ENCODE peak calls at places on chromosomes 7 and 10, in five cellular contexts. F is mammary epithelial cell, L is psoas muscle, B is Panc1, R is spleen. C is an unnamed sample. For H3K4me1 and H3K9me3, the result is how much of the 10 kb centered on the place peaks cover.

GRCh38 chr7:135232720-135233119 is 918 bp upstream of the STRA8 start:
- DNase-seq in F (no peak), L (no peak), B (no peak), R (no peak), C (no peak)

GRCh38 chr10:29409241-29410051 is 120.6 kb downstream of the LYZL1 start:
- DNase-seq in F (peak), L (peak), B (peak), R (peak), C (peak)

GRCh38 chr10:122052702-122053101 is 63.7 kb downstream of the TACC2 start:
- DNase-seq in F (no peak), L (no peak), B (no peak), R (peak), C (no peak)

GRCh38 chr10:49109669-49110335 is 5.5 kb downstream of the VSTM4 start:
- DNase-seq in F (no peak), L (peak), B (no peak), R (no peak), C (peak)

GRCh38 chr10:48238826-48239520 is 35.5 kb downstream of the FRMPD2 start:
- DNase-seq in F (no peak), L (no peak), B (no peak), R (no peak), C (no peak)

GRCh38 chr7:37408241-37408884 is 40.3 kb downstream of the ELMO1 start:
- DNase-seq in F (no peak), L (no peak), B (no peak), R (no peak), C (no peak)

GRCh38 chr10:80684217-80684616 is 146.5 kb downstream of the SH2D4B start:
- DNase-seq in F (peak), L (no peak), B (no peak), R (no peak), C (no peak)

GRCh38 chr7:55641811-55642210 is 69.5 kb upstream of the VOPP1 start:
- DNase-seq in F (peak), L (no peak), B (no peak), R (no peak), C (no peak)

GRCh38 chr10:43964486-43964885 is 315.8 kb upstream of the ZNF32 start:
- DNase-seq in F (no peak), L (no peak), B (no peak), R (no peak), C (no peak)

DNA sequence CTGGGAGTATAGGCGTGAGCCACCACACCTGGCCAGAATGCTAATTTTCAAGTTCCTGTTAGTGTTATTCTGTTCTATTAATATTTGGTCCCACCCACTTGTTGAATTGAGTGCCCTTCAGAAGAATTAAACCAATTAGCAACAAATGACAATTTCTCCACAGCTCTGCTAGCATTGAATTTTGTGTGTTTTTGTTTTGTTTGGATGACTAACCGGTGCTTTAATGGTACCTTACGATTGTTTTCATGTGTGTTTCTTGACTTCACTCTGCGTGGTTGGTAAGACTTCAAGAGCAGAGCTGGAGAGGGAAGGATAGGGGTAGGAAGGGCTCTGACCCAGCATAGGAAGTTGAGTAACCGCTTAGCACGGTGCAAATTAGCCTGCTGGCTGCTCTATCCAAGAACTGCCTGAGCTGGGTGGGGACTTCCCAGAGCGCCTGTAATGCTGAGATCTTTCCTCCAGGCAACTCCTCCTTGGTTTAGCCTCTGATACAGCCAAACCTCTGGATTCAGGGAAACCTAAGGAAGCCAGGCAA is 4.6 kb downstream of the ARPC1B start:
- DNase-seq in F (peak), L (peak), B (no peak), R (peak), C (no peak)
- H3K4me1 ChIP-seq in F (under half), L (under half), B (under half), R (half or more), C (under half)

GRCh38 chr10:15545884-15546283 is 173.8 kb downstream of the ITGA8 start:
- DNase-seq in F (no peak), L (no peak), B (no peak), R (no peak), C (no peak)
- H3K9me3 ChIP-seq in F (under half), L (under half), B (under half), R (under half), C (under half)

DNA sequence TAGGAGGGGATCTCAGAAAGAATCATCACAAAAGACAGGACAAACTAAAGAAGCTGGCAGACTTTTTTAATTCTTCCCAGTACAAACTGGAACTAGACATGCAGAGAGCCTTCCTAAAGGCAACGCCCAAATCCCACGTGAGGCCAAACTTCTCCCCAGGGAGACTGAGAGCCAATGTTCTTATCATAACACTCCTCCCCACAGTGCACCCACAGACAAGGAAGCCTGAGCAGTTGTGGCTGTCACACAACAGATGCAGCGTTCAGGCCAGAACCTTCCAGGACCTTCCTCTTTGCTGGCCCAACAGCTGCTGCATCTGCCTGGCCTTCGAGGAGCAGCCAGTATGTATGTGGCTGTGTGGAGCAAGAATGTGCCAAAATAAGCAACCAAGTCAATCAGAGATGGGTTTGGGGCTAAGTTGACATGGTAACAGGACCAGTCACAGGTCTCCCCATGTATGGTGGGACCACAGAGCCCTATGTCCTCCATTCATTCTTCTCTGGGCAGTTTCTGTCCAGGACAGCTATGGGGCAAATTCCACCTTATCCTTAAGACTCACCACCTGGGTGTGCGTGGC is 34.9 kb downstream of the SRPK2 start:
- DNase-seq in F (no peak), L (no peak), B (no peak), R (peak), C (peak)
- H3K4me1 ChIP-seq in F (under half), L (half or more), B (under half), R (half or more), C (under half)

GRCh38 chr7:157799076-157799685 is 462.4 kb downstream of the DNAJB6 start:
- DNase-seq in F (no peak), L (peak), B (no peak), R (peak), C (peak)

GRCh38 chr7:157796846-157797245 is 460.0 kb downstream of the DNAJB6 start:
- DNase-seq in F (no peak), L (peak), B (no peak), R (no peak), C (no peak)

GRCh38 chr7:157795631-157796030 is 458.8 kb downstream of the DNAJB6 start:
- DNase-seq in F (no peak), L (peak), B (no peak), R (no peak), C (no peak)

GRCh38 chr7:157795199-157795598 is 458.4 kb downstream of the DNAJB6 start:
- DNase-seq in F (no peak), L (peak), B (no peak), R (no peak), C (no peak)

DNA sequence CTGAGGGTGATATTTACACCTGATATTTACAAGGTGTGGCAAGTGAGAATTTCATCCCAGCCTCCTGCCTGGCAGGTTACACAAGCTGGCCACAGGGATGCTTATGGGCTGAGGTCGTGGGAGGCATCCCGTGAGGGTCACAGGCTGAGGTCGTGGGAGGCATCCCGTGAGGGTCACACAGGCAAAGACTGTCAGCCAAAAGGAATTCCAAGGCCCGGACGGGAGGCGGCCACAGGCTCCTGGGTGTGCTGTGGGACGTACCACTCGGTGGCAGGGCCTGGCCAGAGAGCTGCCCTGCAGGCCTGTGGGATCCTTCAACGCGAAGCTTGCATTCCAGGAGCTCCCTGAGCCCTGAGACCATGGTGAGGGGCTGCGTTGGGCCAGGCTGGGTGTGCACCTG is 460.6 kb downstream of the DNAJB6 start:
- DNase-seq in F (no peak), L (peak), B (no peak), R (no peak), C (no peak)
- H3K9me3 ChIP-seq in F (under half), L (under half), B (under half), R (under half), C (under half)

DNA sequence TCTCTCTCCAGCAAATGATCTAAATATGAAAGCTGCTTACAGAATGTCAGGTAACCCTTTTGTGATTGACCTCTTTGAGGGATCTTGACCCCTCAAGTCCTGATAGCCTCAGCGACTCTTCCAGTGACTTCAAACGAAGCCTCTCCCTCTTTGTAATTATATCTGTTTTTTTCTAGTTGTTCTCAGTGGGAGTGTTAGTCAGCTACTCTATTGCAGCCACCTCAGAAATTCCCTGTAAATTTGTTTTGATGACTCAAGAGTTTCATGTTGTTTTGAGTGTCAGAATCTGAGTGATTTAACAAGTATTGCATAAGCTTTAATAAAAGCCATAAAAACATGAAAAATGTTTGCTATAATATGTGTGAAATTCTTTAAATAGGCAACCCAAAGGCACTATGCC is 94.2 kb upstream of the SEMA3C start:
- DNase-seq in F (peak), L (no peak), B (peak), R (no peak), C (no peak)
- H3K4me1 ChIP-seq in F (under half), L (under half), B (under half), R (under half), C (under half)

DNA sequence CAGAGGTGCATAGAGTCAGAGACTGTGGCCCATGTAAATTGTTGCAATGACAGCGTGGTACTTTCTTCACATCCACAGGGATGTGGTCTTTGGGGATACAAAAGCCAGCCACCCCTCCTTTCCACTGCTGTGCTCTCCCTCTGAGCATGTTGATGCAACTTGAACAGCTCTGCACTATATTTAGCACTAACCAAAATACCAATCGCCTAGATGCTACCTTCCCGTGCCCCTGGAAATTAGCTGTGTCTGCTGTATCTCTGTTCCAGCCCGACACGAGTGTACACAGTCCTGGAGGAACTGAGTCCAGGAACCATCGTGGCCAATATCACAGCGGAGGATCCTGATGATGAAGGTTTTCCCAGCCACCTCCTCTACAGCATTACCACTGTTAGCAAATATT is 38.1 kb downstream of the CDHR3 start:
- DNase-seq in F (no peak), L (no peak), B (no peak), R (no peak), C (no peak)
- H3K9me3 ChIP-seq in F (under half), L (under half), B (under half), R (under half), C (under half)

C was measured in aorta.